ENCODE peak calls at places on chromosomes 16 and 17, in six cellular contexts. Z, L, W, D, U and E are unnamed samples.

GRCh38 chr17:68175905-68176304 is 71.9 kb upstream of the AMZ2 start:
- DNase-seq in Z (no peak), L (no peak), W (no peak), D (no peak), U (no peak), E (no peak)

GRCh38 chr17:34360571-34360970 is 2.5 kb downstream of the CCL1 start:
- DNase-seq in Z (no peak), L (no peak), W (no peak), D (peak; percentile 30), U (no peak), E (no peak)

GRCh38 chr17:8369944-8370343 is 6.6 kb downstream of the KRABD2 start:
- DNase-seq in Z (no peak), L (no peak), W (no peak), D (no peak), U (no peak), E (no peak)

GRCh38 chr16:81410643-81411235 is 33.9 kb upstream of the CMIP start:
- DNase-seq in Z (no peak), L (no peak), W (no peak), D (no peak), U (no peak), E (no peak)

GRCh38 chr16:51637744-51638100 is 486.7 kb upstream of the SALL1 start:
- DNase-seq in Z (no peak), L (no peak), W (no peak), D (no peak), U (no peak), E (no peak)

GRCh38 chr17:36212958-36213357 is 2.1 kb downstream of the CCL4L2 start:
- DNase-seq in Z (no peak), L (no peak), W (no peak), D (no peak), U (no peak), E (no peak)

GRCh38 chr16:64412578-64413280 is 709.1 kb downstream of the CDH11 start:
- DNase-seq in Z (no peak), L (no peak), W (no peak), D (no peak), U (no peak), E (no peak)

GRCh38 chr16:30381351-30382041 is 865 bp downstream of the SEPTIN1 start:
- DNase-seq in Z (no peak), L (no peak), W (no peak), D (no peak), U (no peak), E (no peak)

GRCh38 chr17:3738562-3739295 is 15.0 kb downstream of the HASPIN start:
- DNase-seq in Z (no peak), L (no peak), W (peak; percentile 68), D (no peak), U (peak; percentile 73), E (peak; percentile 42)

GRCh38 chr17:46777943-46778915 is 40.3 kb downstream of the WNT3 start:
- DNase-seq in Z (no peak), L (no peak), W (no peak), D (no peak), U (no peak), E (no peak)

GRCh38 chr17:78168906-78169793 is 769 bp downstream of the SYNGR2 start:
- DNase-seq in Z (peak; percentile 64), L (peak; percentile 61), W (peak; percentile 85), D (peak; percentile 89), U (peak; percentile 72), E (peak; percentile 82)

GRCh38 chr17:65243838-65244237 is 106.7 kb downstream of the RGS9 start:
- DNase-seq in Z (no peak), L (no peak), W (no peak), D (no peak), U (no peak), E (no peak)

GRCh38 chr17:63419949-63420867 is 25.9 kb downstream of the CYB561 start:
- DNase-seq in Z (no peak), L (no peak), W (no peak), D (no peak), U (no peak), E (peak; percentile 14)

GRCh38 chr16:1048442-1049112 is 24.0 kb upstream of the SSTR5 start:
- DNase-seq in Z (no peak), L (no peak), W (peak; percentile 14), D (peak; percentile 81), U (peak; percentile 39), E (peak; percentile 72)

GRCh38 chr17:58205936-58206335 is 13.1 kb downstream of the MKS1 start:
- DNase-seq in Z (no peak), L (no peak), W (no peak), D (no peak), U (no peak), E (no peak)

GRCh38 chr17:10075919-10076318 is 122.5 kb downstream of the GAS7 start:
- DNase-seq in Z (no peak), L (no peak), W (no peak), D (no peak), U (no peak), E (no peak)

GRCh38 chr16:56684926-56685590 is 2.8 kb downstream of the MT1X start:
- DNase-seq in Z (no peak), L (no peak), W (no peak), D (no peak), U (no peak), E (no peak)

GRCh38 chr16:27838536-27839175 is 224.9 kb downstream of the GSG1L start:
- DNase-seq in Z (no peak), L (no peak), W (no peak), D (no peak), U (no peak), E (no peak)

GRCh38 chr17:12406623-12407228 is 259.0 kb upstream of the MYOCD start:
- DNase-seq in Z (no peak), L (no peak), W (no peak), D (no peak), U (no peak), E (no peak)

GRCh38 chr17:79842656-79843474 is 3.6 kb upstream of the CBX4 start:
- DNase-seq in Z (no peak), L (peak; percentile 68), W (peak; percentile 32), D (peak; percentile 88), U (no peak), E (no peak)

GRCh38 chr16:69941251-69942098 is 9.7 kb upstream of the CLEC18A start:
- DNase-seq in Z (no peak), L (no peak), W (no peak), D (peak; percentile 55), U (no peak), E (peak; percentile 12)
- TF ChIP-seq POLR2A in Z (no peak), L (no peak), W (no peak), D (no peak), U (no peak), E (no peak)

GRCh38 chr17:6095501-6095900 is 25.3 kb downstream of the WSCD1 start:
- DNase-seq in Z (no peak), L (no peak), W (no peak), D (no peak), U (no peak), E (no peak)

GRCh38 chr17:6096201-6097004 is 26.2 kb downstream of the WSCD1 start:
- DNase-seq in Z (no peak), L (no peak), W (no peak), D (no peak), U (no peak), E (no peak)

GRCh38 chr17:6094926-6095325 is 24.7 kb downstream of the WSCD1 start:
- DNase-seq in Z (no peak), L (no peak), W (no peak), D (no peak), U (no peak), E (no peak)

GRCh38 chr17:6092923-6093468 is 22.8 kb downstream of the WSCD1 start:
- DNase-seq in Z (no peak), L (no peak), W (no peak), D (no peak), U (no peak), E (no peak)

DNA sequence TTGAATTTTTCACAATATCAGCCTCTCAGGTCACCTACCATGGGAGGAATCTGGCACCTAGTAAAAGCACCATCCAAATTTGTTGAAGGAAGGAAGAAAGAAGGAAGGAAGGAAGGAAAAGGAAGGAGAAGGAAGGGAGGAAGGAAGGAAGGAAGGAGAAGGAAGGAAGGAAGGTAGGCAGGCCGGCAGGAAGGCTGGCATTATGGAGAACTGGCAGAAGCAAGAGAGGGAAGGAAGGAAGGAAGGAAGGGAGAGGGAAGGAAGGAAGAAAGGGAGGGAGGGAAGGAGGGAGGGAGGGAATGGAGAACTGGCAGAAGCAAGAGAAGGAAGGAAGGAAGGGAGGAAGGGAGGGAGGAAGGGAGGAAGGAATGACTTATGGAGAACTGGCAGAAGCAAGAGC is 24.3 kb downstream of the WSCD1 start:
- DNase-seq in Z (no peak), L (no peak), W (no peak), D (no peak), U (no peak), E (no peak)
- TF ChIP-seq CTCF in Z (no peak), L (no peak), W (no peak), D (no peak), U (no peak), E (no peak)

GRCh38 chr17:66435182-66435581 is 132.8 kb downstream of the PRKCA start:
- DNase-seq in Z (no peak), L (no peak), W (no peak), D (no peak), U (no peak), E (no peak)

GRCh38 chr17:66438101-66438500 is 135.7 kb downstream of the PRKCA start:
- DNase-seq in Z (no peak), L (no peak), W (no peak), D (no peak), U (no peak), E (no peak)

GRCh38 chr17:66441012-66441703 is 138.7 kb downstream of the PRKCA start:
- DNase-seq in Z (no peak), L (no peak), W (no peak), D (no peak), U (no peak), E (no peak)

GRCh38 chr17:66436643-66437042 is 134.2 kb downstream of the PRKCA start:
- DNase-seq in Z (no peak), L (no peak), W (no peak), D (no peak), U (no peak), E (no peak)

DNA sequence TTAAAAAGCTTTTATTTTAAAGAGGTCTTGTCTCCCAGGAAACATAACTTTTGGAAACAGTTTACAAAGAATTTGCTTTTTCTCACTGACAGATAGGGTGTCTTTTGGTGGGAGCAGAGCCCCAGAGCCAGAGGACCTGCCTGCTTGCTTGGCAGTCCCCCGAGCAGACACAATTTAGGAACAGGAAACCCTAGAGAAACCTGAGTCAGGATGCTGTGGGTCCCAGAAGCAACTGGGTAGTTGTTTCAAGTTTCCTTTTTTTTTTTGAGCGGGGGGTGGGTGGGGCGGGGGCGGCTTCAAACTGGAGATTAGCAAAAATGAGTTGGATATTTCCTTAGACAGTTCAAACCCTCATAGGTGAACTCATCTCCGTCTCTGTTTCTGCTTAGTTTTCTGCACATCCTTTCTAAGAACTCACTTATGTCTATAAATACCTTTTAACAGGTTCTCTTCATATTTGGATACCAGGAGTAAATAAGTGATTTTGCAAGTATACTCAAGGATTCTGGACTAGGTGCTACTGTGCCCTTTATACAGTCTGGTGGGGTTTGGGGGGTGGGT is 135.1 kb downstream of the PRKCA start:
- DNase-seq in Z (no peak), L (no peak), W (no peak), D (no peak), U (no peak), E (no peak)
- H3K4me1 ChIP-seq in Z (no peaks in the 10 kb centered on the region), L (peaks cover 3% of the 10 kb centered on the region), W (peaks cover 25% of the 10 kb centered on the region), D (peaks cover 7% of the 10 kb centered on the region), U (no peaks in the 10 kb centered on the region), E (no peaks in the 10 kb centered on the region)

DNA sequence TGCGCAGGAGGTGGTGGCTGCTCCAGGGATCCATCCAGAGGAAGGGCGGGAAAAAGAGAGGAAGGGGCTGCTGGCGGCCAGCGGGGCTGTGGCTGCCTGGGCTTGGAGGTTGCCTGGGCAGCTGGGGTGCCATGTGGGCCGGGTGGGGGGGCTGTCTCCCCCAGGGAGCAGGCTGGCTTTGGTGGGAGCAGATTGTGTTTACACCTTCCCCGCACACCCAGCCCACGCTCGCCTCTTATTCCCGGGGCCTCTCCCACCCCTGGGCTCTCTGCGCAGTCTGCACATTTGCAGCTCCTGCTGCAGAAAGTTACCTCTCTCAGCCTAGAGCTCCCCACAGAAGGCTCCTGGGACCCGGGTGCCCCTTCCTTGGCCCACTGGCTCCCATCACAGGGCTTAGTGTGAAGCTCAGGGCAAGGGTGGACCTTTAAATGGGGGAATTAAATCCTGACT is 5.1 kb downstream of the PRCD start:
- DNase-seq in Z (no peak), L (no peak), W (no peak), D (peak; percentile 67), U (no peak), E (no peak)
- TF ChIP-seq POLR2A in Z (no peak), L (no peak), W (no peak), D (no peak), U (no peak), E (no peak)